ENCODE peak calls at places on chromosomes 13 and 19, in five cellular contexts. B is tibial artery, A is SJSA1, M is esophagus muscularis mucosa, V is pancreas. D is an unnamed sample.

GRCh38 chr19:50573741-50574461 is 5.7 kb upstream of the LRRC4B start:
- DNase-seq in B (no peak), A (no peak), M (no peak), V (no peak), D (no peak)

GRCh38 chr19:18939922-18940775 is 868 bp downstream of the HOMER3 start:
- DNase-seq in B (peak; percentile 65), A (peak; percentile 43), M (no peak), V (peak; percentile 59), D (peak; percentile 62)

GRCh38 chr19:39400997-39401548 is 5.6 kb upstream of the ZFP36 start:
- DNase-seq in B (no peak), A (no peak), M (no peak), V (no peak), D (no peak)

GRCh38 chr13:48155850-48156249 is 60.9 kb upstream of the MED4 start:
- DNase-seq in B (no peak), A (peak; percentile 38), M (no peak), V (no peak), D (no peak)

GRCh38 chr19:33785795-33786194 is 10.9 kb upstream of the KCTD15 start:
- DNase-seq in B (no peak), A (no peak), M (no peak), V (no peak), D (no peak)

GRCh38 chr13:27298849-27299248 is 28.2 kb downstream of the RASL11A start:
- DNase-seq in B (no peak), A (no peak), M (no peak), V (no peak), D (no peak)

GRCh38 chr19:17037966-17038500 is 11.4 kb upstream of the CPAMD8 start:
- DNase-seq in B (no peak), A (no peak), M (no peak), V (no peak), D (no peak)

GRCh38 chr13:83297591-83298305 is 584.5 kb downstream of the SLITRK1 start:
- DNase-seq in B (no peak), A (no peak), M (no peak), V (no peak), D (peak; percentile 41)

GRCh38 chr13:41401371-41401770 is 56.0 kb upstream of the RGCC start:
- DNase-seq in B (no peak), A (no peak), M (peak; percentile 89), V (no peak), D (no peak)

GRCh38 chr13:43411741-43412140 is 375.0 kb downstream of the ENOX1 start:
- DNase-seq in B (no peak), A (no peak), M (no peak), V (no peak), D (no peak)

GRCh38 chr13:113948034-113948742 is 25.7 kb downstream of the C13orf46 start:
- DNase-seq in B (no peak), A (no peak), M (no peak), V (peak; percentile 26), D (no peak)

GRCh38 chr19:14473073-14473790 is 1.9 kb downstream of the PTGER1 start:
- DNase-seq in B (no peak), A (no peak), M (no peak), V (no peak), D (no peak)

GRCh38 chr13:100392709-100393630 is 195.6 kb downstream of the GGACT start:
- DNase-seq in B (peak; percentile 86), A (peak; percentile 95), M (peak; percentile 93), V (no peak), D (peak; percentile 49)

GRCh38 chr19:18401580-18402112 is 4.2 kb upstream of the LRRC25 start:
- DNase-seq in B (peak; percentile 77), A (no peak), M (no peak), V (peak; percentile 37), D (peak; percentile 31)

GRCh38 chr13:23790591-23791170 is 98.5 kb downstream of the MIPEP start:
- DNase-seq in B (no peak), A (peak; percentile 3), M (no peak), V (no peak), D (peak; percentile 57)

GRCh38 chr13:71067164-71067815 is 799.7 kb downstream of the DACH1 start:
- DNase-seq in B (no peak), A (no peak), M (no peak), V (no peak), D (no peak)

GRCh38 chr19:51560339-51560738 is 10.7 kb upstream of the ZNF175 start:
- DNase-seq in B (no peak), A (no peak), M (no peak), V (no peak), D (no peak)

GRCh38 chr19:6066661-6067646 is 43.3 kb downstream of the RFX2 start:
- DNase-seq in B (peak; percentile 96), A (peak; percentile 75), M (peak; percentile 97), V (peak; percentile 96), D (peak; percentile 85)

GRCh38 chr19:41936416-41936850 is 8.2 kb upstream of the ERFL start:
- DNase-seq in B (no peak), A (no peak), M (no peak), V (no peak), D (no peak)

GRCh38 chr19:32068805-32069204 is 276.6 kb upstream of the ZNF507 start:
- DNase-seq in B (no peak), A (no peak), M (no peak), V (no peak), D (no peak)

GRCh38 chr19:18464646-18465045 is 26.7 kb upstream of the ISYNA1 start:
- DNase-seq in B (peak; percentile 95), A (no peak), M (peak; percentile 96), V (peak; percentile 77), D (peak; percentile 94)

GRCh38 chr13:22062478-22063205 is 391.8 kb downstream of the FGF9 start:
- DNase-seq in B (no peak), A (no peak), M (peak; percentile 70), V (no peak), D (no peak)
- H3K4me3 ChIP-seq in B (no peak overlapping the region), A (no peak overlapping the region), M (no peak overlapping the region), V (no peak overlapping the region), D (no peak overlapping the region)

DNA sequence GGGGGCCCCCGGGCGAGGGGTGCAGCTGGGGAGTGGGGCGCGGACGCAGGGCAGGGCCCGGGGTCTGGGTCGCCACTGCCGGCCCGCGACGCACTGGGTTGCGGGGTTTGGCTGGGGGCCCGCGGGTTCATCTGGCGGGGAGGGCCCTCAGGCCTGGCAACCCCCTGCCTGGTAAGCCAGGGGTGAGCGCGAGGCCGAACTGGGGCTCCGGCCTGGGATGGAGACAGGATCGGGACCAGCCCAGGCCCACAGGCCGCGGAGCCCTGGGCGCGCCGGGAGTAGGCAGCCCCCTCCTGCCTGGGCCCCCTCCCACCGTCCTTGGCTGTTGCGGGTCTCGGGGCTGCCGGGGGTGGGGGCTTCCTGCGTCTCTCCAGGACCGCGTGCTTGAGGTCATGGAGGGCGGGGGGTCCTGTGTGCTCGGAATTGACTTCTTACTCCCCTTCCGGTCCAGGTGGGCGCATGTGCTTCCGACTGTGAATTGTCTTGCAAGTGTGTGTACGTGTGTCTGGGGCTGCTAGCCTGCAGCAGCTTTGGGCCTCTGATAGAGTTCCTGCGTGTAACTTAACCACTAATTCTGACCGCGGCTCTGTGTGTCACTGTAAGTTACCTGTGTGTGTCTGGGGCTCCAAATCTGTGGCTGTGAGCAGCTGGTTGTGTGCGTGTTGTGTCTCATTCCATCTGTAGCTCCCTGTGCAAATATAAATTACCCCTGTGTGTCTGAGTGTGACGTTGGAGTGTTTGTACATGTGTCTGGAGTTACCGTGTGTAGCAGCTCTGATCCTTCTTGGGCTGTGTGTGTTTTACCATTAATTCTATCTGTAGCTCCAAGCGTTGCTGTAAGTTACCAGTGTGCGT is 751 bp downstream of the GRAMD1A start:
- DNase-seq in B (no peak), A (peak; percentile 14), M (no peak), V (peak; percentile 74), D (peak; percentile 38)
- H3K4me1 ChIP-seq in B (no peaks in the 10 kb centered on the region), A (peaks cover 37% of the 10 kb centered on the region), M (peaks cover 62% of the 10 kb centered on the region), V (peaks cover 25% of the 10 kb centered on the region), D (peaks cover 63% of the 10 kb centered on the region)

DNA sequence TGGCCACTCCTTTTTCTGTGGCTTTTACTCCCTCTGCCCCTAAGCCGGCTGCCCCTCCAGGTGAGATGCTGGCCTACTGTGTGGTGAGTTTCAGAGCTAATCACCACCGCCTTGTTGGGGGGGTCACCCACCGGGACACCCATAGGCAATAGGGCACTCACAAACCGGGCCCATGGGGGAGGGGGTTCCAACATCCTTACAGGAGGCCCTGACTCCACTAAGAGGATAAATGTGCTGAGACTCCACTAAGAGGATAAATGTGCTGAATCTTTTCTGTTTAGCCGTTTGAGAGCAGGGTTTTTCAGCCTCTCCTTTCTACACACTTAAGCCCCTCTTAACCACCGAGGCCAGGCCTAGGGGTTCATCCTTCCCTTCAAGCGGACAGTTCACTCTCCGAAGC is 73.7 kb downstream of the SLC15A1 start:
- DNase-seq in B (no peak), A (no peak), M (no peak), V (no peak), D (no peak)
- H3K4me3 ChIP-seq in B (no peak overlapping the region), A (no peak overlapping the region), M (no peak overlapping the region), V (no peak overlapping the region), D (no peak overlapping the region)

GRCh38 chr13:97275265-97275664 is 53.1 kb downstream of the MBNL2 start:
- DNase-seq in B (no peak), A (no peak), M (no peak), V (no peak), D (no peak)
- H3K4me1 ChIP-seq in B (no peaks in the 10 kb centered on the region), A (peaks cover 62% of the 10 kb centered on the region), M (peaks cover 66% of the 10 kb centered on the region), V (peaks cover 58% of the 10 kb centered on the region), D (peaks cover 19% of the 10 kb centered on the region)

DNA sequence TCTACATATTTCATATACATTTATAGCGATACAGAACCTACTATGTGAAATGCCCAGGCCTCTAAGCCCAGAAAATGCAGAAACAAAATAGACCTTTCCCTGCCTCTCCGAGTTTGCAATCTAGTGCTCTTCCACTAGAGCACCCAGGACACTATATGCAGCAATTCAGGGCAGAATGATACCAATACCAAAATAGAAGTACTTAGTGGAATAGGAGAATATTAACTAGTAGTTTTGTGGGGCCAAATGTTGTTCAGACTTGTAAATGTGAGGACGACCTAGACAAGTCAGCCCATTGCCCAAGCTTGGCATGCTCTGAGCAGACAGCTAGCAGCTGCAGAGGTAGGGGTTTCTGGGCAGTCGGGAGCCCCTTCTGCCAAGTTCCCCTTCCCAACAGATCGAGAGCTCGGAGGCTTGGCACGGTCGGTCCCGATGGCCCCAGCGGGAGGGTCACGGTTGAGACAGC is 35.8 kb upstream of the FLT1 start:
- DNase-seq in B (no peak), A (no peak), M (no peak), V (peak; percentile 16), D (no peak)
- H3K4me3 ChIP-seq in B (no peak overlapping the region), A (peak overlapping the region; percentile 55), M (peak overlapping the region; percentile 51), V (no peak overlapping the region), D (no peak overlapping the region)

GRCh38 chr19:12126707-12127106 is 13.4 kb downstream of the ZNF20 start:
- DNase-seq in B (no peak), A (no peak), M (no peak), V (no peak), D (peak; percentile 17)
- H3K4me1 ChIP-seq in B (no peaks in the 10 kb centered on the region), A (no peaks in the 10 kb centered on the region), M (no peaks in the 10 kb centered on the region), V (no peaks in the 10 kb centered on the region), D (no peaks in the 10 kb centered on the region)

GRCh38 chr19:48906324-48906723 is 6.2 kb downstream of the NUCB1 start:
- DNase-seq in B (no peak), A (no peak), M (no peak), V (no peak), D (no peak)
- H3K4me3 ChIP-seq in B (no peak overlapping the region), A (no peak overlapping the region), M (no peak overlapping the region), V (no peak overlapping the region), D (no peak overlapping the region)